ENCODE peak calls at places on chromosomes 12 and 14, in seven cellular contexts. One of them, this sample, is unnamed.

GRCh38 chr14:103891667-103892215 is 36.5 kb upstream of the TDRD9 start:
- DNase-seq in adrenal gland: no peak
- DNase-seq in foreskin keratinocyte: no peak
- DNase-seq in cardiac muscle cell: no peak
- DNase-seq in transverse colon: no peak
- DNase-seq in thoracic aorta: no peak
- DNase-seq in body of pancreas: peak; percentile 75
- DNase-seq in this sample: no peak

GRCh38 chr12:31796270-31796951 is 67.6 kb upstream of the AMN1 start:
- DNase-seq in adrenal gland: no peak
- DNase-seq in foreskin keratinocyte: no peak
- DNase-seq in cardiac muscle cell: no peak
- DNase-seq in transverse colon: no peak
- DNase-seq in thoracic aorta: no peak
- DNase-seq in body of pancreas: no peak
- DNase-seq in this sample: no peak

GRCh38 chr12:31482816-31483215 is 108.1 kb downstream of the DENND5B start:
- DNase-seq in adrenal gland: no peak
- DNase-seq in foreskin keratinocyte: no peak
- DNase-seq in cardiac muscle cell: no peak
- DNase-seq in transverse colon: no peak
- DNase-seq in thoracic aorta: no peak
- DNase-seq in body of pancreas: no peak
- DNase-seq in this sample: no peak

GRCh38 chr12:46153267-46153872 is 115.5 kb downstream of the SLC38A1 start:
- DNase-seq in adrenal gland: no peak
- DNase-seq in foreskin keratinocyte: no peak
- DNase-seq in cardiac muscle cell: peak; percentile 28
- DNase-seq in transverse colon: no peak
- DNase-seq in thoracic aorta: no peak
- DNase-seq in body of pancreas: no peak
- DNase-seq in this sample: no peak

GRCh38 chr14:56730468-56731145 is 79.7 kb downstream of the OTX2 start:
- DNase-seq in adrenal gland: no peak
- DNase-seq in foreskin keratinocyte: no peak
- DNase-seq in cardiac muscle cell: peak; percentile 34
- DNase-seq in transverse colon: no peak
- DNase-seq in thoracic aorta: no peak
- DNase-seq in body of pancreas: no peak
- DNase-seq in this sample: no peak

GRCh38 chr12:25187781-25188180 is 7.2 kb downstream of the DNAI7 start:
- DNase-seq in adrenal gland: no peak
- DNase-seq in foreskin keratinocyte: peak; percentile 60
- DNase-seq in cardiac muscle cell: no peak
- DNase-seq in transverse colon: no peak
- DNase-seq in thoracic aorta: no peak
- DNase-seq in body of pancreas: no peak
- DNase-seq in this sample: no peak

GRCh38 chr12:68198490-68199086 is 27.0 kb downstream of the IL26 start:
- DNase-seq in adrenal gland: no peak
- DNase-seq in foreskin keratinocyte: no peak
- DNase-seq in cardiac muscle cell: no peak
- DNase-seq in transverse colon: no peak
- DNase-seq in thoracic aorta: no peak
- DNase-seq in body of pancreas: no peak
- DNase-seq in this sample: no peak

GRCh38 chr14:103597623-103598372 is 31.2 kb upstream of the KLC1 start:
- DNase-seq in adrenal gland: no peak
- DNase-seq in foreskin keratinocyte: peak; percentile 37
- DNase-seq in cardiac muscle cell: no peak
- DNase-seq in transverse colon: no peak
- DNase-seq in thoracic aorta: no peak
- DNase-seq in body of pancreas: no peak
- DNase-seq in this sample: no peak

GRCh38 chr14:60590907-60591510 is 58.3 kb downstream of the SIX1 start:
- DNase-seq in adrenal gland: no peak
- DNase-seq in foreskin keratinocyte: no peak
- DNase-seq in cardiac muscle cell: no peak
- DNase-seq in transverse colon: no peak
- DNase-seq in thoracic aorta: no peak
- DNase-seq in body of pancreas: no peak
- DNase-seq in this sample: no peak

GRCh38 chr14:59225281-59225680 is 36.8 kb downstream of the DAAM1 start:
- DNase-seq in adrenal gland: no peak
- DNase-seq in foreskin keratinocyte: no peak
- DNase-seq in cardiac muscle cell: no peak
- DNase-seq in transverse colon: no peak
- DNase-seq in thoracic aorta: no peak
- DNase-seq in body of pancreas: no peak
- DNase-seq in this sample: no peak

GRCh38 chr12:130156652-130157275 is 5.5 kb upstream of the FZD10 start:
- DNase-seq in adrenal gland: no peak
- DNase-seq in foreskin keratinocyte: no peak
- DNase-seq in cardiac muscle cell: no peak
- DNase-seq in transverse colon: no peak
- DNase-seq in thoracic aorta: no peak
- DNase-seq in body of pancreas: no peak
- DNase-seq in this sample: no peak

GRCh38 chr12:128534906-128535305 is 267.9 kb downstream of the TMEM132C start:
- DNase-seq in adrenal gland: no peak
- DNase-seq in foreskin keratinocyte: no peak
- DNase-seq in cardiac muscle cell: no peak
- DNase-seq in transverse colon: no peak
- DNase-seq in thoracic aorta: no peak
- DNase-seq in body of pancreas: no peak
- DNase-seq in this sample: no peak

GRCh38 chr14:30238936-30239335 is 311.3 kb upstream of the PRKD1 start:
- DNase-seq in adrenal gland: no peak
- DNase-seq in foreskin keratinocyte: no peak
- DNase-seq in cardiac muscle cell: no peak
- DNase-seq in transverse colon: no peak
- DNase-seq in thoracic aorta: no peak
- DNase-seq in body of pancreas: no peak
- DNase-seq in this sample: no peak

GRCh38 chr12:89067436-89067835 is 284.9 kb downstream of the DUSP6 start:
- DNase-seq in adrenal gland: no peak
- DNase-seq in foreskin keratinocyte: peak; percentile 93
- DNase-seq in cardiac muscle cell: no peak
- DNase-seq in transverse colon: no peak
- DNase-seq in thoracic aorta: no peak
- DNase-seq in body of pancreas: no peak
- DNase-seq in this sample: no peak

GRCh38 chr12:10211101-10211974 is 1.3 kb upstream of the GABARAPL1 start:
- DNase-seq in adrenal gland: peak; percentile 26
- DNase-seq in foreskin keratinocyte: peak; percentile 29
- DNase-seq in cardiac muscle cell: no peak
- DNase-seq in transverse colon: no peak
- DNase-seq in thoracic aorta: no peak
- DNase-seq in body of pancreas: no peak
- DNase-seq in this sample: no peak

GRCh38 chr12:6735448-6736191 is 11.8 kb downstream of the COPS7A start:
- DNase-seq in adrenal gland: peak; percentile 79
- DNase-seq in foreskin keratinocyte: peak; percentile 94
- DNase-seq in cardiac muscle cell: peak; percentile 76
- DNase-seq in transverse colon: peak; percentile 69
- DNase-seq in thoracic aorta: no peak
- DNase-seq in body of pancreas: peak; percentile 69
- DNase-seq in this sample: peak; percentile 68

GRCh38 chr12:70351076-70351475 is 15.0 kb upstream of the KCNMB4 start:
- DNase-seq in adrenal gland: no peak
- DNase-seq in foreskin keratinocyte: no peak
- DNase-seq in cardiac muscle cell: no peak
- DNase-seq in transverse colon: no peak
- DNase-seq in thoracic aorta: no peak
- DNase-seq in body of pancreas: no peak
- DNase-seq in this sample: no peak

GRCh38 chr12:97557116-97557515 is 94.5 kb downstream of the RMST start:
- DNase-seq in adrenal gland: no peak
- DNase-seq in foreskin keratinocyte: no peak
- DNase-seq in cardiac muscle cell: no peak
- DNase-seq in transverse colon: no peak
- DNase-seq in thoracic aorta: no peak
- DNase-seq in body of pancreas: no peak
- DNase-seq in this sample: no peak

GRCh38 chr14:77654001-77654431 is 37.6 kb upstream of the SPTLC2 start:
- DNase-seq in adrenal gland: no peak
- DNase-seq in foreskin keratinocyte: no peak
- DNase-seq in cardiac muscle cell: no peak
- DNase-seq in transverse colon: no peak
- DNase-seq in thoracic aorta: no peak
- DNase-seq in body of pancreas: no peak
- DNase-seq in this sample: no peak

GRCh38 chr12:102848832-102849231 is 68.2 kb downstream of the PAH start:
- DNase-seq in adrenal gland: no peak
- DNase-seq in foreskin keratinocyte: no peak
- DNase-seq in cardiac muscle cell: no peak
- DNase-seq in transverse colon: no peak
- DNase-seq in thoracic aorta: no peak
- DNase-seq in body of pancreas: no peak
- DNase-seq in this sample: no peak

GRCh38 chr12:53492830-53493609 is 6.2 kb downstream of the MAP3K12 start:
- DNase-seq in adrenal gland: peak; percentile 96
- DNase-seq in foreskin keratinocyte: no peak
- DNase-seq in cardiac muscle cell: peak; percentile 96
- DNase-seq in transverse colon: peak; percentile 93
- DNase-seq in thoracic aorta: peak; percentile 78
- DNase-seq in body of pancreas: peak; percentile 96
- DNase-seq in this sample: peak; percentile 89

GRCh38 chr12:8950702-8951478 is 1.4 kb upstream of the M6PR start:
- DNase-seq in adrenal gland: no peak
- DNase-seq in foreskin keratinocyte: peak; percentile 1
- DNase-seq in cardiac muscle cell: no peak
- DNase-seq in transverse colon: no peak
- DNase-seq in thoracic aorta: no peak
- DNase-seq in body of pancreas: no peak
- DNase-seq in this sample: no peak
- TF ChIP-seq CTCF in adrenal gland: no peak
- TF ChIP-seq CTCF in foreskin keratinocyte: peak; percentile 30
- TF ChIP-seq CTCF in cardiac muscle cell: no peak
- TF ChIP-seq CTCF in transverse colon: peak; percentile 12
- TF ChIP-seq CTCF in thoracic aorta: peak; percentile 14
- TF ChIP-seq CTCF in body of pancreas: no peak
- TF ChIP-seq CTCF in this sample: no peak

DNA sequence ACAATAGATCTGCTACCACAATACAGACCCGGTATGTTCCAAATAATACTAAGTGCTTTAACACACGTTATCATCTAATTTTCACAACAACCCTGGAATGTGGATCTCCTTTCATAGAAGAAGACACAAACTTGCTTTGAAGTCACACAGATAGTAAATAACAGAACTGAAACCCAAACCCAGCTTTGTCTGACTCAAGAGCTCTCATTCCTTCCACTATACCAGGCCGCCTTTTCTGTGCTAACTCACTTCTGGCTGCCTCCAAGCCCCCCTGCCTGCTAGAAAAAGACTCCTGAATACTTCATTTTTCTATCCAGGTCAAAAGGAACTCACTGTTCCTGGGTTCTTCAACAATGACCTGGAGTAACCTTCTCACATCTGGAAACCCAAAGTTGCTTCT is 37.8 kb downstream of the PRPF40B start:
- DNase-seq in adrenal gland: no peak
- DNase-seq in foreskin keratinocyte: no peak
- DNase-seq in cardiac muscle cell: no peak
- DNase-seq in transverse colon: no peak
- DNase-seq in thoracic aorta: no peak
- DNase-seq in body of pancreas: no peak
- DNase-seq in this sample: no peak
- H3K4me1 ChIP-seq in adrenal gland: peaks cover 45% of the 10 kb centered on the region
- H3K4me1 ChIP-seq in foreskin keratinocyte: peaks cover 18% of the 10 kb centered on the region
- H3K4me1 ChIP-seq in cardiac muscle cell: peaks cover 20% of the 10 kb centered on the region
- H3K4me1 ChIP-seq in transverse colon: peaks cover 8% of the 10 kb centered on the region
- H3K4me1 ChIP-seq in thoracic aorta: peaks cover 48% of the 10 kb centered on the region
- H3K4me1 ChIP-seq in body of pancreas: peaks cover 8% of the 10 kb centered on the region
- H3K4me1 ChIP-seq in this sample: peaks cover 96% of the 10 kb centered on the region

GRCh38 chr14:96109956-96110355 is 70.8 kb downstream of the C14orf132 start:
- DNase-seq in adrenal gland: no peak
- DNase-seq in foreskin keratinocyte: no peak
- DNase-seq in cardiac muscle cell: no peak
- DNase-seq in transverse colon: no peak
- DNase-seq in thoracic aorta: no peak
- DNase-seq in body of pancreas: no peak
- DNase-seq in this sample: no peak

GRCh38 chr14:96106891-96107290 is 67.7 kb downstream of the C14orf132 start:
- DNase-seq in adrenal gland: no peak
- DNase-seq in foreskin keratinocyte: no peak
- DNase-seq in cardiac muscle cell: no peak
- DNase-seq in transverse colon: no peak
- DNase-seq in thoracic aorta: no peak
- DNase-seq in body of pancreas: no peak
- DNase-seq in this sample: no peak

GRCh38 chr14:96108911-96109310 is 69.7 kb downstream of the C14orf132 start:
- DNase-seq in adrenal gland: no peak
- DNase-seq in foreskin keratinocyte: no peak
- DNase-seq in cardiac muscle cell: no peak
- DNase-seq in transverse colon: no peak
- DNase-seq in thoracic aorta: no peak
- DNase-seq in body of pancreas: no peak
- DNase-seq in this sample: no peak

GRCh38 chr14:96105921-96106441 is 66.8 kb downstream of the C14orf132 start:
- DNase-seq in adrenal gland: no peak
- DNase-seq in foreskin keratinocyte: no peak
- DNase-seq in cardiac muscle cell: no peak
- DNase-seq in transverse colon: peak; percentile 63
- DNase-seq in thoracic aorta: no peak
- DNase-seq in body of pancreas: peak; percentile 44
- DNase-seq in this sample: no peak

GRCh38 chr14:96108061-96108795 is 69.1 kb downstream of the C14orf132 start:
- DNase-seq in adrenal gland: no peak
- DNase-seq in foreskin keratinocyte: no peak
- DNase-seq in cardiac muscle cell: no peak
- DNase-seq in transverse colon: no peak
- DNase-seq in thoracic aorta: no peak
- DNase-seq in body of pancreas: no peak
- DNase-seq in this sample: no peak
- TF ChIP-seq CTCF in adrenal gland: no peak
- TF ChIP-seq CTCF in foreskin keratinocyte: no peak
- TF ChIP-seq CTCF in cardiac muscle cell: no peak
- TF ChIP-seq CTCF in transverse colon: no peak
- TF ChIP-seq CTCF in thoracic aorta: no peak
- TF ChIP-seq CTCF in body of pancreas: no peak
- TF ChIP-seq CTCF in this sample: no peak

GRCh38 chr12:5685935-5686334 is 254.0 kb downstream of the NTF3 start:
- DNase-seq in adrenal gland: no peak
- DNase-seq in foreskin keratinocyte: no peak
- DNase-seq in cardiac muscle cell: no peak
- DNase-seq in transverse colon: no peak
- DNase-seq in thoracic aorta: no peak
- DNase-seq in body of pancreas: no peak
- DNase-seq in this sample: no peak

GRCh38 chr12:5689773-5690172 is 255.3 kb downstream of the ANO2 start:
- DNase-seq in adrenal gland: no peak
- DNase-seq in foreskin keratinocyte: no peak
- DNase-seq in cardiac muscle cell: no peak
- DNase-seq in transverse colon: no peak
- DNase-seq in thoracic aorta: no peak
- DNase-seq in body of pancreas: no peak
- DNase-seq in this sample: no peak

GRCh38 chr12:5684989-5685388 is 253.1 kb downstream of the NTF3 start:
- DNase-seq in adrenal gland: no peak
- DNase-seq in foreskin keratinocyte: no peak
- DNase-seq in cardiac muscle cell: no peak
- DNase-seq in transverse colon: no peak
- DNase-seq in thoracic aorta: no peak
- DNase-seq in body of pancreas: no peak
- DNase-seq in this sample: no peak

GRCh38 chr12:5690240-5690639 is 254.8 kb downstream of the ANO2 start:
- DNase-seq in adrenal gland: no peak
- DNase-seq in foreskin keratinocyte: no peak
- DNase-seq in cardiac muscle cell: no peak
- DNase-seq in transverse colon: no peak
- DNase-seq in thoracic aorta: no peak
- DNase-seq in body of pancreas: no peak
- DNase-seq in this sample: no peak

GRCh38 chr12:5688226-5688625 is 256.3 kb downstream of the NTF3 start:
- DNase-seq in adrenal gland: no peak
- DNase-seq in foreskin keratinocyte: no peak
- DNase-seq in cardiac muscle cell: no peak
- DNase-seq in transverse colon: no peak
- DNase-seq in thoracic aorta: no peak
- DNase-seq in body of pancreas: no peak
- DNase-seq in this sample: no peak
- H3K4me1 ChIP-seq in adrenal gland: no peaks in the 10 kb centered on the region
- H3K4me1 ChIP-seq in foreskin keratinocyte: no peaks in the 10 kb centered on the region
- H3K4me1 ChIP-seq in cardiac muscle cell: no peaks in the 10 kb centered on the region
- H3K4me1 ChIP-seq in transverse colon: no peaks in the 10 kb centered on the region
- H3K4me1 ChIP-seq in thoracic aorta: no peaks in the 10 kb centered on the region
- H3K4me1 ChIP-seq in body of pancreas: no peaks in the 10 kb centered on the region
- H3K4me1 ChIP-seq in this sample: no peaks in the 10 kb centered on the region

This sample was measured in heart right ventricle.